ENCODE peak calls at places on chromosome 7, in four cellular contexts. G is K562, P is GM12878, Q is HL-60. X is an unnamed sample.

GRCh38 chr7:3301472-3301778 is 373 bp downstream of the SDK1 start:
- DNase-seq in Q (no peak), P (no peak), G (no peak), X (no peak)

GRCh38 chr7:68587599-68587998 is 1010.7 kb upstream of the AUTS2 start:
- DNase-seq in P (no peak), Q (no peak), G (no peak), X (no peak)

GRCh38 chr7:69817096-69817495 is 218.8 kb downstream of the AUTS2 start:
- DNase-seq in P (no peak), G (no peak), Q (no peak), X (no peak)

GRCh38 chr7:102119213-102119651 is 167.4 kb upstream of the SH2B2 start:
- DNase-seq in Q (no peak), G (no peak), P (no peak), X (no peak)

GRCh38 chr7:46557295-46557711 is 636.2 kb upstream of the IGFBP3 start:
- DNase-seq in P (no peak), G (no peak), Q (no peak), X (no peak)

GRCh38 chr7:41792099-41792498 is 89.2 kb upstream of the INHBA start:
- DNase-seq in G (no peak), P (no peak), Q (no peak), X (no peak)

GRCh38 chr7:144725070-144725469 is 110.8 kb downstream of the TPK1 start:
- DNase-seq in P (no peak), Q (no peak), G (no peak), X (no peak)

GRCh38 chr7:36001546-36001945 is 151.5 kb upstream of the EEPD1 start:
- DNase-seq in G (no peak), Q (no peak), P (no peak), X (no peak)

GRCh38 chr7:45239486-45239885 is 81.9 kb downstream of the RAMP3 start:
- DNase-seq in G (no peak), Q (no peak), P (no peak), X (no peak)

GRCh38 chr7:132703742-132704141 is 127.5 kb upstream of the PLXNA4 start:
- DNase-seq in G (peak; percentile 32), Q (no peak), P (no peak), X (no peak)

GRCh38 chr7:103704701-103705100 is 258.7 kb upstream of the SLC26A5 start:
- DNase-seq in Q (no peak), P (no peak), G (no peak), X (no peak)

GRCh38 chr7:15368653-15369052 is 193.2 kb downstream of the AGMO start:
- DNase-seq in Q (no peak), G (no peak), P (no peak), X (no peak)

GRCh38 chr7:81611040-81611439 is 158.8 kb downstream of the HGF start:
- DNase-seq in G (no peak), P (no peak), Q (peak; percentile 11), X (no peak)

GRCh38 chr7:43572516-43573049 is 10.3 kb upstream of the STK17A start:
- DNase-seq in Q (peak; percentile 92), G (peak; percentile 36), P (no peak), X (no peak)

GRCh38 chr7:37448057-37448636 is 517 bp downstream of the ELMO1 start:
- DNase-seq in P (no peak), G (no peak), Q (peak; percentile 51), X (peak; percentile 36)

GRCh38 chr7:113731571-113731970 is 187.2 kb downstream of the PPP1R3A start:
- DNase-seq in P (no peak), Q (no peak), G (no peak), X (no peak)

GRCh38 chr7:81284576-81284975 is 365.7 kb upstream of the SEMA3C start:
- DNase-seq in G (no peak), Q (no peak), P (no peak), X (no peak)

GRCh38 chr7:70307544-70308106 is 709.4 kb downstream of the AUTS2 start:
- DNase-seq in P (no peak), Q (no peak), G (no peak), X (no peak)

GRCh38 chr7:30347226-30348082 is 63.1 kb downstream of the ZNRF2 start:
- DNase-seq in Q (no peak), G (no peak), P (no peak), X (no peak)

GRCh38 chr7:30222519-30223213 is 61.7 kb upstream of the ZNRF2 start:
- DNase-seq in Q (no peak), G (no peak), P (no peak), X (no peak)

GRCh38 chr7:111919690-111920179 is 286.5 kb downstream of the DOCK4 start:
- DNase-seq in P (no peak), Q (no peak), G (no peak), X (no peak)

GRCh38 chr7:94660006-94660405 is 4.1 kb upstream of the SGCE start:
- DNase-seq in Q (no peak), G (no peak), P (no peak), X (no peak)

GRCh38 chr7:52959878-52960660 is 75.4 kb upstream of the POM121L12 start:
- DNase-seq in Q (no peak), G (no peak), P (no peak), X (no peak)

GRCh38 chr7:52962402-52962801 is 73.0 kb upstream of the POM121L12 start:
- DNase-seq in Q (no peak), G (no peak), P (no peak), X (no peak)

GRCh38 chr7:52959336-52959735 is 76.1 kb upstream of the POM121L12 start:
- DNase-seq in Q (no peak), P (no peak), G (no peak), X (no peak)

GRCh38 chr7:52958621-52959140 is 76.8 kb upstream of the POM121L12 start:
- DNase-seq in G (no peak), P (no peak), Q (no peak), X (no peak)

GRCh38 chr7:52961084-52961483 is 74.3 kb upstream of the POM121L12 start:
- DNase-seq in G (no peak), Q (no peak), P (no peak), X (no peak)
- TF ChIP-seq POLR2AphosphoS5 in G (no peak), Q (no peak), P (no peak), X (no peak)

GRCh38 chr7:130136579-130137167 is 66.3 kb downstream of the KLHDC10 start:
- DNase-seq in Q (no peak), P (no peak), G (no peak), X (no peak)
- TF ChIP-seq SPI1 in Q (no peak), P (no peak), G (no peak), X (no peak)

GRCh38 chr7:85078181-85078580 is 108.7 kb downstream of the SEMA3D start:
- DNase-seq in G (no peak), P (no peak), Q (no peak), X (no peak)

GRCh38 chr7:85074992-85075391 is 111.9 kb downstream of the SEMA3D start:
- DNase-seq in Q (no peak), P (no peak), G (no peak), X (no peak)

GRCh38 chr7:85074016-85074415 is 112.8 kb downstream of the SEMA3D start:
- DNase-seq in G (no peak), P (no peak), Q (no peak), X (no peak)

GRCh38 chr7:85079434-85079833 is 107.4 kb downstream of the SEMA3D start:
- DNase-seq in P (no peak), Q (no peak), G (no peak), X (no peak)

DNA sequence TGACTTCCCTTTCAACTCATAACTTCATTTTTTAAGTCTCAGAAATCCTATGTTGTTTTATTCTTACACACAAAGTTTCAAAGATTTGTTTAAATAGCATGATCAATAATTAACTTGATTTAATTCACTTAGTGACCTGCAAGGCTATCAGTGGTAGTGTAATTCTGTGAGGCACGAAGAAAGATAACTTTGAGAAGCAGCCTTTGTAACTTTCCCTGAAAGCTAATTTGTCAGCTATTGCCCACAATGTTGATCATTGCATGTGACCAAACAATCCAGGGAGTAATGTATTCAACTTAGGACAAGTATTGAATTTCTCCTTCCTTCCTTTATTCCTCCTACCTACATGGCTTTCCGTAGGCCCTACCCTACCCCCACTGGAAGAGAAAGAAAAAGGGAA is 111.0 kb downstream of the SEMA3D start:
- DNase-seq in G (no peak), P (no peak), Q (no peak), X (no peak)
- TF ChIP-seq POLR2AphosphoS5 in G (no peak), P (no peak), Q (no peak), X (no peak)

DNA sequence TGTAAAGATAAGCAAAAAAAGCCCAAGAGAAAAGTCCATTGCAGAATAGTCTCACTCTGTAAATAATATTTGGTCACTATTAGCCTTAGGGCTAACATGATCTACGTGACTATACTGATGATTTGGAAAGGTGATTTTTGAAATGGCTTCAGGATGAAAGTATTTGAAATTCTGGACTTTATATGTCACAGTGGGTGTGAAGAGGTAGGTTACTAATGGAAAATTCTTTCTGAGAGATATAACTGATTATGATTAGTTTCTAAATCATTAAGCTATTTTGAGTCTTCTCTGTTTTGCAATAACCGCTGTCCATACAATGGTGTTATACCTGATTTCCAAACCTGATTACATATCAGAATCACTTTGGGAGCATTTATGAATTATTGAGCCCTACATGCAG is 20.1 kb upstream of the HBP1 start:
- DNase-seq in G (no peak), P (no peak), Q (no peak), X (no peak)
- TF ChIP-seq SPI1 in G (no peak), P (no peak), Q (no peak), X (no peak)

GRCh38 chr7:146216371-146217041 is 99.9 kb downstream of the CNTNAP2 start:
- DNase-seq in P (no peak), Q (no peak), G (no peak), X (no peak)

DNA sequence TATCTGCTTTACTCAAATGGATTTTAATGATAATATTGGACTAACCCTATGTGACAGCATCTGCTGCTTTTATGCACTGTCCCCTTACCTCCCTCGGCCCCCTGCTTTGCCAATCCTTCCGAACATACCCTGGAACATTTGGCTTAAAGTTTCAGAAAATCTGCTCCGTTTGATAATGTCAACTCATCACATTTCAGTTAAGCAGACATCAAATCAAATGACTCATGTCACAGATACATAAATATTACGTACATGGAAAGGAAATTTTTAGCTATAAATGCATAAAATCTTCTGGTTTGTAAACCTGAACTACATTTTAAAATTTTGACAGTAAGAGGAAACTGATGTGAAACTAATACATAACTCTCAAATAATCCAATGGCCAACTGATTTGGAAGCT is 98.2 kb downstream of the CNTNAP2 start:
- DNase-seq in Q (no peak), P (no peak), G (no peak), X (no peak)
- TF ChIP-seq POLR2AphosphoS5 in Q (no peak), P (no peak), G (no peak), X (no peak)

DNA sequence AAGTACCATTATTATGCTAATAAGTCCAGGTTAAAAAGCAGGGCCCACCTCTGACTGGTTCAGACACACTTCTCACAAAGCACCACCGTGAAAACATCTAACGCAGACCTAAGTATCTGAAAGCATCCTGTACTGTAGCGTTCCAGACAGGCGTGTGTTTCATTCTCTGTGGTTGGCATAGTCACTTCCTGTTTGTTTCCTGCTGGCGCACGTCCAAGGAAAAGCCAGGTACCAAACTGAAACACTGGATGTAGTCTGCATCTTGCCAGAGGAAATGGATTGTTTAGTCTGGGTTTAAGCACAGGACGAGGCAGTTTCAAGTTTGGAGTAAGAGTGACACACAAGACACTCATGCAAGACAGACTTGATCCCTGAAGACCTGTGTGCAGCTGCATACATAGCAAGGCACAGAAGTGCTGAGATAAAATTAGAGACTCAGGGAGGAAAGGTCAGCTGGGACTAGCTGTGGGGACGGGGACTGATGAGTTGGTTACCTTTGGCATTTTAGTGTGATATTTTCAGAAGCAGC is 23.3 kb downstream of the BPGM start:
- DNase-seq in G (no peak), Q (peak; percentile 66), P (peak; percentile 23), X (no peak)
- TF ChIP-seq SPI1 in G (peak; percentile 68), Q (peak; percentile 67), P (peak; percentile 37), X (peak; percentile 56)

X was measured in GM12891.